ENCODE peak calls at places on chromosomes 3 and 15, in nine cellular contexts. R, Y, C, D, U, Z, A, M and P are unnamed samples.

GRCh38 chr3:8441969-8442559 is 59.6 kb upstream of the LMCD1 start:
- DNase-seq in R (peak), Y (peak), C (no peak), D (no peak), U (peak), Z (no peak), A (peak), M (no peak), P (no peak)

GRCh38 chr15:80403712-80404056 is 498 bp upstream of the ARNT2 start:
- DNase-seq in R (no peak), Y (no peak), C (no peak), D (no peak), U (peak), Z (no peak), A (no peak), M (peak), P (no peak)

GRCh38 chr3:157232146-157232545 is 72.2 kb upstream of the CCNL1 start:
- DNase-seq in R (no peak), Y (no peak), C (no peak), D (no peak), U (no peak), Z (no peak), A (no peak), M (no peak), P (no peak)

GRCh38 chr3:23099677-23100076 is 103.5 kb upstream of the UBE2E2 start:
- DNase-seq in R (no peak), Y (no peak), C (no peak), D (no peak), U (no peak), Z (no peak), A (no peak), M (no peak), P (no peak)

GRCh38 chr3:158167737-158168469 is 58.0 kb downstream of the RSRC1 start:
- DNase-seq in R (peak), Y (peak), C (no peak), D (no peak), U (no peak), Z (no peak), A (no peak), M (no peak), P (no peak)

GRCh38 chr3:58963928-58964497 is 85.8 kb downstream of the CFAP20DC start:
- DNase-seq in R (no peak), Y (no peak), C (no peak), D (no peak), U (no peak), Z (no peak), A (no peak), M (no peak), P (no peak)

GRCh38 chr15:59556405-59556804 is 55.2 kb upstream of the GCNT3 start:
- DNase-seq in R (no peak), Y (no peak), C (no peak), D (no peak), U (no peak), Z (no peak), A (no peak), M (no peak), P (no peak)

GRCh38 chr15:68586274-68586961 is 7.6 kb downstream of the CORO2B start:
- DNase-seq in R (peak), Y (peak), C (no peak), D (no peak), U (no peak), Z (peak), A (no peak), M (no peak), P (no peak)

GRCh38 chr15:56690733-56691132 is 42.6 kb downstream of the ZNF280D start:
- DNase-seq in R (no peak), Y (no peak), C (no peak), D (no peak), U (no peak), Z (no peak), A (no peak), M (no peak), P (no peak)

GRCh38 chr3:140296796-140297352 is 361.9 kb downstream of the CLSTN2 start:
- DNase-seq in R (peak), Y (peak), C (no peak), D (no peak), U (no peak), Z (no peak), A (no peak), M (no peak), P (no peak)

GRCh38 chr3:155093261-155093660 is 13.1 kb downstream of the MME start:
- DNase-seq in R (no peak), Y (no peak), C (no peak), D (no peak), U (no peak), Z (no peak), A (peak), M (no peak), P (no peak)

GRCh38 chr3:152444029-152444641 is 175.4 kb downstream of the MBNL1 start:
- DNase-seq in R (peak), Y (peak), C (no peak), D (peak), U (peak), Z (no peak), A (peak), M (no peak), P (peak)

GRCh38 chr3:127410137-127410488 is 122.3 kb upstream of the PRR20G start:
- DNase-seq in R (no peak), Y (no peak), C (no peak), D (no peak), U (no peak), Z (no peak), A (no peak), M (no peak), P (no peak)

GRCh38 chr3:176141837-176142236 is 1055.4 kb downstream of the TBL1XR1 start:
- DNase-seq in R (no peak), Y (no peak), C (no peak), D (no peak), U (no peak), Z (no peak), A (no peak), M (no peak), P (no peak)

GRCh38 chr3:122000936-122001605 is 21.0 kb downstream of the ILDR1 start:
- DNase-seq in R (no peak), Y (no peak), C (no peak), D (no peak), U (no peak), Z (no peak), A (no peak), M (no peak), P (no peak)

GRCh38 chr3:197951392-197951990 is 1.5 kb downstream of the RPL35A start:
- DNase-seq in R (no peak), Y (no peak), C (no peak), D (no peak), U (no peak), Z (no peak), A (no peak), M (no peak), P (no peak)

GRCh38 chr15:85993116-85993515 is 86.6 kb upstream of the AGBL1 start:
- DNase-seq in R (no peak), Y (no peak), C (no peak), D (no peak), U (no peak), Z (no peak), A (no peak), M (no peak), P (no peak)

GRCh38 chr3:113136071-113136470 is 75.3 kb upstream of the BOC start:
- DNase-seq in R (peak), Y (no peak), C (no peak), D (no peak), U (peak), Z (no peak), A (peak), M (no peak), P (no peak)

DNA sequence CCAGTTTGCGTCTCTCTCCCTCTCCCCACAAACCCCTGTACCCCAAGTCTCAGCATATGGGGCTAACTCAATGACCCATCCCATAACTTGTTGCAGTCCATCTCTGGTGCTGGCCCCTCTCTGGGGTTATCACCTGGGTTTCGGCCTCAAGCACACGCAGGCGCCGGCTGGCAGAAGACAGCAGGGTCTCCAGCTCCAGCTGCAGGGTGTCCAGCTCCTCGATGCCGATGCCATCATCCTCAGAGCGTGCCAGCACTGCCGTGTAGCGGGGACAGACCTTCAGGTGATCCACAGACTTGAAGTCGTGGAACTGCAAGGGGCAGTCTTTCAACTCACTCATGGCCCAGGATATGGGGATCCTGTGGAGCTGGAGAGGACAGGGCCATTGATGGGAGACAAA is 1.1 kb downstream of the TADA3 start:
- DNase-seq in R (no peak), Y (no peak), C (no peak), D (no peak), U (no peak), Z (peak), A (no peak), M (no peak), P (no peak)
- H3K4me3 ChIP-seq in R (peak), Y (no peak), C (peak), D (peak), U (no peak), Z (no peak), A (peak), M (no peak), P (peak)

DNA sequence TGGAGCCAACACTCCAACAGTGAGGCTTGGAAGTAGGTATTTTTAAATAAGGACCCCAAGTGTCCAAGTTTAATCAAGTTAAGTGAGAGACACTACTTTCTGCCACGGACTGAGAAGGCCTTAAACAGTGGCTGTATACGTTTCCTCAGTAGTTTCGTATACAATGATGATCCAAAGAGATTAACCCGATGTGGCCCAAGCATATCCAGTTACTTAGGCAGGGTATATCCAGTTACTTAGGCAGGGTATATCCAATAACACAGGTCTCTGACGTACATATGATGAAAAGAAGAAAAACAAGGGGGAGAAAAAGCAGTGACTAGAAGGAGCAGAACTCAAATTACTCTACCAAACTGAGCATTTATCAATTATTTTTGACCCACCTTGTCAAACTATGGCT is 591.4 kb downstream of the FOXP1 start:
- DNase-seq in R (no peak), Y (no peak), C (no peak), D (no peak), U (no peak), Z (no peak), A (no peak), M (no peak), P (no peak)
- TF ChIP-seq CTCF in R (no peak), Y (no peak), C (no peak), D (no peak), U (no peak), Z (no peak), A (no peak), M (no peak), P (no peak)

GRCh38 chr3:16883057-16883725 is 1.6 kb upstream of the PLCL2 start:
- DNase-seq in R (no peak), Y (peak), C (no peak), D (no peak), U (no peak), Z (no peak), A (no peak), M (no peak), P (no peak)
- H3K4me3 ChIP-seq in R (no peak), Y (peak), C (no peak), D (no peak), U (no peak), Z (no peak), A (no peak), M (peak), P (no peak)

GRCh38 chr3:163039636-163040035 is 1543.0 kb downstream of the OTOL1 start:
- DNase-seq in R (no peak), Y (no peak), C (no peak), D (no peak), U (no peak), Z (no peak), A (no peak), M (no peak), P (no peak)

GRCh38 chr3:163045945-163046344 is 1549.3 kb downstream of the OTOL1 start:
- DNase-seq in R (no peak), Y (no peak), C (no peak), D (no peak), U (no peak), Z (no peak), A (no peak), M (no peak), P (no peak)

GRCh38 chr3:163043074-163043473 is 1546.5 kb downstream of the OTOL1 start:
- DNase-seq in R (peak), Y (no peak), C (no peak), D (no peak), U (no peak), Z (no peak), A (no peak), M (no peak), P (no peak)
- TF ChIP-seq CTCF in R (peak), Y (peak), C (no peak), D (no peak), U (peak), Z (no peak), A (no peak), M (no peak), P (no peak)

DNA sequence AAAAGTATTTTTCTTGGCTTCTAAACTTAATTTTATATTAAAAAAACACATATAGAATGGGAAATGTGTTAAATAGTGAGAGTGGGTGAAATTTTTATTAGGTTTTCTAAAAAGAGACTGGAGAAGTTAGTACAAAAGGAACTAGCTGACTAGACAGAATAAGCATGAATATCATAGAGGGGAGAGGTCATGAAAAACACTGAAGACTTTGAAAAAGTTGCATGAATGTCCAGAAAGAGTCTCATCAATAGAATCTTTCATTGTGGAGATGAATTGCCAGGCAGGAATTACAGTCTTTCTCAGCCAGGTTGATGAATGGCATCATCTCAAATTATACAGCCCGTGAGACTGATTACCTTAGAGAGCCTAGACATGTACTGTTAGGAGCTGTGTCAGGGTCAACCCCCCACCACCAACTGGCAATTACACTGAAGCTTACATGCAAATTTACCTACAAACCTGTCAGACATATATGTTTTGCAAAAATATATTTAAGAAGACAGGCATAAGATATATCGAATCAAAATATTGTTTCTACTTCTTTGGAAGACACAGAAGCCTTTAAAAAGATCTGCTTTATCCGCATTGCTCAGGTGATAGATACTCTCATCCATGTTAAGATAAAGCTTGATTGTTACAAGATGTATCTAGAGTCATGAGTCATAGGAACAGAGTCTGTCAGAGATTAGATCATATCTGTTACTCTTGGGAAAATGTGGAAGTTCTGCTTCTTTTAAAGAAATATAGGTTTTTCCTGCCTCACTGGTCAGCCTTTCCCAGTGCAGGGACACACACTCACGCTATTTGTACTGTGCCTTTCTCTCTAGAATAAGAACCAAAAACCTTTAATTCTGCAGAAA is 34.8 kb upstream of the PFN2 start:
- DNase-seq in R (no peak), Y (no peak), C (no peak), D (no peak), U (no peak), Z (no peak), A (no peak), M (no peak), P (no peak)
- H3K4me3 ChIP-seq in R (no peak), Y (no peak), C (no peak), D (no peak), U (no peak), Z (no peak), A (no peak), M (no peak), P (no peak)

GRCh38 chr15:83561661-83562060 is 92.3 kb upstream of the ADAMTSL3 start:
- DNase-seq in R (no peak), Y (no peak), C (no peak), D (no peak), U (no peak), Z (no peak), A (no peak), M (no peak), P (no peak)

GRCh38 chr15:83565133-83565532 is 88.8 kb upstream of the ADAMTSL3 start:
- DNase-seq in R (no peak), Y (no peak), C (no peak), D (no peak), U (no peak), Z (no peak), A (no peak), M (no peak), P (no peak)

GRCh38 chr15:83569341-83569740 is 84.6 kb upstream of the ADAMTSL3 start:
- DNase-seq in R (no peak), Y (no peak), C (no peak), D (no peak), U (no peak), Z (no peak), A (no peak), M (no peak), P (no peak)

GRCh38 chr15:83567318-83567717 is 86.6 kb upstream of the ADAMTSL3 start:
- DNase-seq in R (no peak), Y (no peak), C (no peak), D (no peak), U (no peak), Z (no peak), A (peak), M (no peak), P (no peak)

GRCh38 chr15:83565553-83566159 is 88.3 kb upstream of the ADAMTSL3 start:
- DNase-seq in R (peak), Y (no peak), C (no peak), D (no peak), U (peak), Z (no peak), A (peak), M (no peak), P (no peak)
- TF ChIP-seq CTCF in R (peak), Y (peak), C (peak), D (peak), U (peak), Z (peak), A (peak), M (peak), P (peak)